ENCODE peak calls at places on chromosomes 5 and 9, in eight cellular contexts. D is colonic mucosa, H is astrocyte, G is OCI-LY7, B is IMR-90, U is tibial nerve, O is left ventricle myocardium inferior, P is breast epithelium. T is an unnamed sample. For H3K4me1, the result is how much of the 10 kb centered on the place peaks cover.

GRCh38 chr9:88993871-88994819 is 2.9 kb downstream of the S1PR3 start:
- DNase-seq in B (no peak), O (no peak), U (no peak), D (no peak), P (peak), G (no peak), H (no peak), T (no peak)

GRCh38 chr9:136095028-136095494 is at the start of gene NACC2:
- DNase-seq in G (no peak), B (peak), U (no peak), H (peak), D (peak), O (peak), P (no peak), T (peak)

GRCh38 chr5:124981901-124982300 is 235.5 kb upstream of the ZNF608 start:
- DNase-seq in G (no peak), B (no peak), D (no peak), P (peak), U (no peak), H (no peak), O (no peak), T (no peak)

GRCh38 chr5:144638802-144639201 is 468.1 kb downstream of the KCTD16 start:
- DNase-seq in U (no peak), G (no peak), D (no peak), H (no peak), P (no peak), O (no peak), B (no peak), T (no peak)

GRCh38 chr9:89411759-89412158 is 86.2 kb downstream of the SEMA4D start:
- DNase-seq in P (no peak), U (no peak), D (no peak), O (no peak), G (no peak), B (no peak), H (no peak), T (no peak)

GRCh38 chr5:8538813-8539212 is 669.9 kb downstream of the MTRR start:
- DNase-seq in H (no peak), O (no peak), D (no peak), U (no peak), P (no peak), G (no peak), B (no peak), T (no peak)

GRCh38 chr9:132035679-132036078 is 44.0 kb downstream of the MED27 start:
- DNase-seq in D (no peak), B (no peak), U (no peak), G (no peak), P (no peak), O (no peak), H (no peak), T (no peak)

GRCh38 chr5:38433160-38433861 is 123.1 kb downstream of the LIFR start:
- DNase-seq in H (peak), B (peak), U (no peak), O (peak), G (no peak), D (no peak), P (peak), T (no peak)

GRCh38 chr5:74507596-74507995 is 132.9 kb downstream of the ENC1 start:
- DNase-seq in B (no peak), H (no peak), G (no peak), O (no peak), U (no peak), P (no peak), D (no peak), T (no peak)

GRCh38 chr5:138459311-138459710 is 6.0 kb upstream of the EGR1 start:
- DNase-seq in O (no peak), U (peak), P (peak), H (no peak), G (peak), D (peak), B (no peak), T (peak)

GRCh38 chr9:132694144-132694543 is 23.9 kb downstream of the GTF3C4 start:
- DNase-seq in B (peak), O (no peak), U (no peak), H (no peak), D (no peak), P (no peak), G (peak), T (no peak)

GRCh38 chr9:122551371-122551770 is 1.5 kb upstream of the OR1N2 start:
- DNase-seq in U (no peak), P (no peak), H (no peak), D (no peak), G (no peak), O (no peak), B (no peak), T (no peak)

GRCh38 chr5:114238771-114239313 is 123.0 kb upstream of the KCNN2 start:
- DNase-seq in H (peak), B (peak), P (no peak), G (no peak), O (no peak), U (no peak), D (no peak), T (no peak)

GRCh38 chr5:16642896-16643295 is 26.1 kb upstream of the RETREG1 start:
- DNase-seq in D (no peak), H (no peak), U (no peak), G (no peak), B (no peak), O (no peak), P (no peak), T (no peak)

GRCh38 chr5:56684159-56684558 is 131.2 kb upstream of the MAP3K1 start:
- DNase-seq in H (no peak), U (no peak), D (no peak), B (no peak), O (no peak), G (no peak), P (no peak), T (no peak)

GRCh38 chr5:150765789-150766149 is 7.0 kb upstream of the DCTN4 start:
- DNase-seq in O (no peak), H (no peak), G (no peak), P (no peak), U (no peak), D (no peak), B (no peak), T (no peak)

GRCh38 chr5:177129206-177129605 is 4.4 kb upstream of the NSD1 start:
- DNase-seq in U (no peak), B (no peak), H (no peak), G (no peak), P (no peak), O (no peak), D (no peak), T (no peak)

GRCh38 chr9:69200071-69200470 is 26.0 kb downstream of the TJP2 start:
- DNase-seq in O (no peak), U (no peak), D (no peak), B (peak), G (no peak), P (no peak), H (peak), T (no peak)
- TF ChIP-seq CTCF in O (no peak), U (no peak), D (no peak), B (peak), G (no peak), P (no peak), H (no peak), T (no peak)

GRCh38 chr9:14272924-14273528 is 40.9 kb downstream of the NFIB start:
- DNase-seq in P (no peak), H (no peak), G (no peak), U (no peak), O (no peak), D (no peak), B (no peak), T (no peak)

GRCh38 chr9:14275331-14275730 is 38.6 kb downstream of the NFIB start:
- DNase-seq in H (peak), U (no peak), P (no peak), O (no peak), D (no peak), B (no peak), G (no peak), T (no peak)

GRCh38 chr9:14269911-14270310 is 44.0 kb downstream of the NFIB start:
- DNase-seq in O (no peak), H (no peak), B (no peak), G (no peak), U (no peak), P (no peak), D (no peak), T (no peak)

GRCh38 chr9:14271078-14271673 is 42.8 kb downstream of the NFIB start:
- DNase-seq in P (no peak), B (peak), H (peak), O (peak), U (peak), G (no peak), D (peak), T (peak)

GRCh38 chr9:14270358-14271077 is 43.4 kb downstream of the NFIB start:
- DNase-seq in G (no peak), P (no peak), O (no peak), U (no peak), H (peak), D (no peak), B (peak), T (no peak)
- H3K4me1 ChIP-seq in G (under half), P (under half), O (half or more), U (under half), H (under half), D (under half), B (under half), T (under half)

DNA sequence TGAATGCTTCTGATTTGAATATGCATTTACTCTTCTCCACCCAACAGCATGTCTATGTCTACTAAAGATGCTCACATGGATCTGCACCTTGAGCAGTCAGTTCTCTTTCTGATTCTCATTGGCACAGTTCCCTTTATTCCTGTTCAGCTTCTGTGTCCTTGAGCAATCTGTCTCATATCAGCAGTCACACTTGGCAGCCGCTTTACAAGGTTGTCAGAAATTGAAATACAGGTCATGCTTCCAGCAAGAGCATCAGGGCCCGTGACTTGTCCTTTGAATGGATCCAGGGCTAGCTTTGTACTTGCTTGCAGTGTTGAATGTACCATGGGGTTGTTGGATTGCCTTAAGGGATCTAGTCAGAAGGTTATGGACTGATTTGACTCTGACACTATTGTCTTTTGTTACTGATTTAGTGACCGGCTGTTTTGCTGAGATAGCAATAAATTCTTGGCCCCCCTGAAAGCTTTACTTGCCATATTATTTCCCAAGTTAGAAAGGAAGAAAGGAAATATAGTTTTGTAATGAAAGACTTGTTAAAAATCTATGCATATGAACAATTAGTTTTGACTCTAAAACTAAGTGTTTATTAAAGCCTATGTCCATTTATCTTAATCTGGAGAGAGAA is 273.4 kb upstream of the ISL1 start:
- DNase-seq in G (no peak), H (no peak), U (no peak), D (no peak), P (no peak), B (no peak), O (no peak), T (no peak)
- H3K4me3 ChIP-seq in G (no peak), H (no peak), U (no peak), D (no peak), P (no peak), B (no peak), O (no peak), T (no peak)

GRCh38 chr5:92911293-92911692 is 669.7 kb downstream of the NR2F1-AS1 start:
- DNase-seq in D (no peak), O (no peak), H (no peak), B (no peak), P (no peak), U (no peak), G (no peak), T (no peak)

GRCh38 chr5:92912280-92912679 is 668.7 kb downstream of the NR2F1-AS1 start:
- DNase-seq in G (no peak), U (no peak), H (no peak), P (no peak), D (no peak), O (no peak), B (no peak), T (no peak)

GRCh38 chr5:92911851-92912250 is 669.2 kb downstream of the NR2F1-AS1 start:
- DNase-seq in H (no peak), O (no peak), G (no peak), U (no peak), D (no peak), B (no peak), P (no peak), T (no peak)

GRCh38 chr5:92917044-92917443 is 664.0 kb downstream of the NR2F1-AS1 start:
- DNase-seq in G (no peak), D (no peak), O (no peak), H (peak), B (peak), U (no peak), P (no peak), T (no peak)

GRCh38 chr5:92916036-92916435 is 665.0 kb downstream of the NR2F1-AS1 start:
- DNase-seq in B (peak), U (no peak), H (peak), D (no peak), P (no peak), O (no peak), G (no peak), T (no peak)
- TF ChIP-seq CTCF in B (peak), U (peak), H (peak), D (no peak), P (no peak), O (peak), G (no peak), T (no peak)

GRCh38 chr5:546376-546908 is 22.2 kb upstream of the SLC9A3 start:
- DNase-seq in P (no peak), D (peak), B (no peak), U (no peak), O (no peak), H (no peak), G (no peak), T (peak)

GRCh38 chr5:545641-546375 is 21.6 kb upstream of the SLC9A3 start:
- DNase-seq in G (no peak), O (peak), H (no peak), P (no peak), U (no peak), B (no peak), D (no peak), T (peak)

GRCh38 chr5:551406-551805 is 27.2 kb upstream of the SLC9A3 start:
- DNase-seq in O (no peak), D (no peak), B (no peak), U (no peak), H (no peak), P (no peak), G (no peak), T (no peak)

GRCh38 chr5:547086-547924 is 23.1 kb upstream of the SLC9A3 start:
- DNase-seq in O (peak), D (peak), H (no peak), U (no peak), B (no peak), P (no peak), G (no peak), T (peak)

GRCh38 chr5:548256-548655 is 24.0 kb upstream of the SLC9A3 start:
- DNase-seq in D (no peak), G (no peak), P (no peak), H (no peak), O (peak), B (peak), U (no peak), T (peak)
- H3K4me1 ChIP-seq in D (under half), G (under half), P (under half), H (under half), O (under half), B (under half), U (under half), T (under half)

DNA sequence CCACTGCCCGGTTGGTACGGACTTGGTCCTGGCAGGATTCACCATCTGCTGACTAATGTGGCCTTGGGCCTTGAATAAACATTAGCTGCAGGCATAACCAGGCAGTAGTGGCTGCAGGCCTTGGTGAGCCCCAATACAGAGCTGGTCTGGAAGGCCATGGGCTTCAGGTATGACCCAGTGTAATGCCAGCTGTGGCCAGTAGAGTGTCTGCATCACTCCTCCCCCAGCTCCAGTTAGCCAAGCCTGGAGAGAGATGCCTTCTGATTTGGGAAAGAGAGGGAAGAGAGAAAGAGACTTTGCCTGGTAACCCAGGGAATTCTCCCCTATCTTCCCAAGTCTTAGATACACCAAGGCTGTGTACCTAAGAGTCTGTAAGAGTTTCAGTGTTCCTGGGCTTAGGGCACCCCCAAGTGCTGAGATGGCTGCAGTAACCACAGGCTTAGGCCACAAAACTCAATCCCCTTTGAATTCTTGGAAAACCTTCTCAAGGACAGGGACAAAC is 5.6 kb upstream of the C5 start:
- DNase-seq in H (no peak), P (no peak), G (peak), B (peak), O (no peak), D (no peak), U (no peak), T (no peak)
- H3K4me3 ChIP-seq in H (no peak), P (no peak), G (no peak), B (no peak), O (no peak), D (no peak), U (no peak), T (no peak)

GRCh38 chr9:110030632-110031031 is 177.3 kb downstream of the C9orf152 start:
- DNase-seq in B (peak), G (no peak), D (no peak), P (no peak), O (no peak), U (no peak), H (peak), T (no peak)

GRCh38 chr9:110029815-110030480 is 178.0 kb downstream of the C9orf152 start:
- DNase-seq in D (no peak), O (no peak), G (no peak), B (no peak), H (no peak), U (no peak), P (no peak), T (no peak)

GRCh38 chr9:110027624-110028023 is 180.3 kb downstream of the C9orf152 start:
- DNase-seq in O (no peak), U (peak), D (no peak), G (no peak), P (no peak), H (peak), B (peak), T (no peak)

GRCh38 chr9:110029422-110029814 is 178.5 kb downstream of the C9orf152 start:
- DNase-seq in B (peak), H (peak), P (no peak), O (no peak), G (no peak), U (peak), D (no peak), T (no peak)

GRCh38 chr9:110028281-110029075 is 179.5 kb downstream of the C9orf152 start:
- DNase-seq in D (no peak), H (no peak), G (no peak), P (no peak), U (no peak), B (no peak), O (no peak), T (no peak)
- TF ChIP-seq CTCF in D (no peak), H (no peak), G (no peak), P (no peak), U (no peak), B (no peak), O (no peak), T (no peak)